ENCODE peak calls at places on chromosomes 4 and X, in seven cellular contexts. U is MM.1S, Y is GM23248, V is neural progenitor cell, S is GM23338, G is SK-N-SH, F is PC-9. W is an unnamed sample. For H3F3A, the result is how much of the 10 kb centered on the place peaks cover.

GRCh38 chrX:140866446-140866845 is 135.9 kb upstream of the SPANXB1 start:
- DNase-seq in G (no peak), Y (peak), V (no peak), U (no peak), F (no peak), S (no peak), W (peak)

GRCh38 chrX:112654871-112655270 is 24.9 kb downstream of the LHFPL1 start:
- DNase-seq in U (no peak), F (no peak), Y (peak), V (no peak), G (no peak), S (no peak), W (no peak)

GRCh38 chr4:46979283-46979682 is 14.1 kb downstream of the GABRA4 start:
- DNase-seq in S (no peak), G (no peak), V (no peak), U (no peak), Y (no peak), F (no peak), W (no peak)

GRCh38 chr4:3361406-3361805 is 68.6 kb downstream of the RGS12 start:
- DNase-seq in U (no peak), Y (no peak), S (no peak), F (no peak), G (no peak), V (no peak), W (no peak)

GRCh38 chrX:14896273-14896672 is 23.1 kb downstream of the MOSPD2 start:
- DNase-seq in V (no peak), S (no peak), F (no peak), Y (no peak), U (peak), G (no peak), W (no peak)

GRCh38 chrX:136646602-136647239 is 1.2 kb upstream of the CD40LG start:
- DNase-seq in F (no peak), G (no peak), S (no peak), V (no peak), Y (no peak), U (no peak), W (no peak)

GRCh38 chr4:177190995-177191568 is 118.6 kb upstream of the NEIL3 start:
- DNase-seq in G (no peak), S (peak), F (no peak), V (no peak), U (no peak), Y (peak), W (no peak)

GRCh38 chr4:76607266-76607799 is 172.3 kb downstream of the SHROOM3 start:
- DNase-seq in S (peak), F (no peak), G (no peak), U (peak), Y (peak), V (peak), W (no peak)

GRCh38 chr4:101211146-101211553 is 136.2 kb downstream of the PPP3CA start:
- DNase-seq in S (peak), G (no peak), Y (peak), V (no peak), U (no peak), F (no peak), W (peak)

GRCh38 chrX:111329370-111329769 is 59.1 kb upstream of the CAPN6 start:
- DNase-seq in Y (no peak), G (no peak), V (no peak), S (no peak), F (no peak), U (no peak), W (no peak)

GRCh38 chrX:38768079-38768478 is 33.2 kb upstream of the MID1IP1 start:
- DNase-seq in F (no peak), G (peak), U (peak), S (no peak), V (no peak), Y (peak), W (peak)

GRCh38 chr4:2537011-2537830 is 774 bp downstream of the FAM193A start:
- DNase-seq in V (no peak), G (peak), F (peak), U (peak), S (peak), Y (peak), W (peak)

GRCh38 chr4:145481942-145482208 is 222 bp downstream of the SMAD1 start:
- DNase-seq in V (no peak), S (no peak), G (no peak), Y (no peak), U (no peak), F (no peak), W (no peak)

GRCh38 chr4:81407726-81408125 is 64.0 kb downstream of the RASGEF1B start:
- DNase-seq in Y (no peak), F (no peak), S (no peak), V (no peak), G (no peak), U (no peak), W (no peak)

GRCh38 chrX:64291106-64291505 is 60.7 kb upstream of the ASB12 start:
- DNase-seq in V (no peak), S (no peak), F (no peak), G (no peak), U (no peak), Y (no peak), W (no peak)

GRCh38 chr4:69124941-69125340 is 28.7 kb downstream of the UGT2B7 start:
- DNase-seq in Y (no peak), V (no peak), S (no peak), F (no peak), G (no peak), U (no peak), W (no peak)

GRCh38 chr4:153494562-153494961 is 28.4 kb downstream of the TMEM131L start:
- DNase-seq in G (no peak), S (no peak), V (no peak), F (no peak), Y (no peak), U (no peak), W (no peak)

GRCh38 chr4:153489856-153490558 is 23.8 kb downstream of the TMEM131L start:
- DNase-seq in U (no peak), Y (no peak), F (no peak), S (no peak), V (no peak), G (no peak), W (peak)

GRCh38 chr4:153488006-153488718 is 22.0 kb downstream of the TMEM131L start:
- DNase-seq in U (no peak), V (no peak), F (no peak), G (no peak), Y (no peak), S (no peak), W (no peak)

GRCh38 chr4:153488719-153489384 is 22.7 kb downstream of the TMEM131L start:
- DNase-seq in S (peak), G (no peak), V (peak), U (no peak), Y (peak), F (no peak), W (no peak)

DNA sequence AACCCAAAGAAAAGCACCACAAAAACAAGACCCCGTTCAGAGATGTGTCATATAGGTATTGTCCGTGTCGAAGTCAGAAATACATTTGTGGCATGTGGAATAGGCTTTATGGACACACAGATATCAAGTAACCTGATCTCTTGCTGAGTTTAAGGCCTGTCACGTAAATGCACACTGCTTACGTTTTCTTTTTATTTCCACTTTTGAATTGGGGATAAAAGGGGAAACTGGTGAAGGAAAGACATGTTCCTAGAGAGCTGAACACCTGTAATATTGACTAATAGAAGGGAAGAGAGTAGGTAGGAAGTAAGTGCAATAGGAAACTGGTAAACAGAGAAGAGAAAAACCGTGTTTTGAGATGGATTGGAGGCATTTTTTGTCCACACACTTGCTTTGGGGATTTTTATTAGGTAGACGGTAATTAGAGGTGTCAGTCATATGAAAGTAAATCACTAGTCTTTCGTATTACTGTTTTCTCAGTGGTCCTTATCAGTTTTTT is 24.9 kb downstream of the TMEM131L start:
- DNase-seq in U (no peak), G (no peak), F (no peak), S (no peak), V (no peak), Y (no peak), W (no peak)
- H3F3A ChIP-seq in U (under half), G (under half), F (under half), S (under half), V (under half), Y (under half), W (under half)

GRCh38 chr4:25870081-25870480 is 7.3 kb upstream of the SEL1L3 start:
- DNase-seq in S (no peak), F (no peak), U (peak), G (no peak), Y (no peak), V (no peak), W (no peak)
- H3F3A ChIP-seq in S (under half), F (under half), U (under half), G (under half), Y (under half), V (under half), W (under half)

DNA sequence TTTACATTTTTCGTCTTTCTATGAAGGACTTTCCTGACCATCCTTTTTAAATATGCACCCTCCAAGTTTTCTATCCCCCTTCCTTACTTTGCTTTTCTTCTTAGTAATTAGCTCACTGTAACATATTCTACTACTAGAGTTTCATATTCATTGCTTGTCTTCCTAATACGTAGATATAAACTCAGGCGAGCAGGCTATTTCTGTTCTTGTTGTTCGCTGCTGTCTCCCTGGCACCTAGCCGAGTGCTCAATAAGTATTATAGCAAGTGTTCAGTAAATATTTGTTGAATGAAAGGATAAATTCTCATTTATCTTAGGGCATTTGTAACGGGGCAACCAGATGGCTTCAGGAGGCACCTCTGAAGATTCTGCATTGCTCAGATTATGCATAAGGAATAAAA is 6.8 kb upstream of the RHOH start:
- DNase-seq in V (no peak), Y (no peak), G (no peak), U (peak), F (no peak), S (no peak), W (peak)
- H3F3A ChIP-seq in V (under half), Y (under half), G (under half), U (under half), F (under half), S (under half), W (under half)

GRCh38 chr4:153497091-153497531 is 31.0 kb downstream of the TMEM131L start:
- DNase-seq in Y (peak), F (peak), V (no peak), G (no peak), U (no peak), S (no peak), W (peak)
- H3F3A ChIP-seq in Y (under half), F (under half), V (under half), G (under half), U (under half), S (under half), W (under half)

DNA sequence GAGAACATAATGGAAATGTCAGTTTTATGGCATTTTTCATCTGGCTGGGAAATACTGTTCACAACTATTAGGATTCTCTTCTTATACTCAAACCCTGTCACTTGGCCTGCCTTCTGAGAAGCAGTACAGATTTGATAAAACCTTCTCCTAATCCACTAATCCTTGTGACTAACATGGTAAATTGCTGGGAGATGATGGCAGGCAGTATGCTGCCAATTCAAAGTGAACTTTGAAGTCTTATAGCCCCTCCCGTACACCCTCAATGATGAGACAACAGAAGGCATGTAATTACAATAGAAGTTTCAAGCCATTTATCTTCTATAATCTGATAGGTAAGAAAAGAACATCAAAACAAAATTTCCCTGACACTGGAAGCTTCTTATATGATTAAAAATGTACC is 36.9 kb downstream of the PAQR3 start:
- DNase-seq in F (no peak), U (no peak), S (no peak), Y (peak), G (no peak), V (no peak), W (no peak)
- H3F3A ChIP-seq in F (under half), U (under half), S (under half), Y (under half), G (under half), V (under half), W (under half)